ENCODE peak calls at places on chromosome 14, in four cellular contexts. One of them, this sample, is unnamed.

GRCh38 chr14:70008863-70009262 is 129.6 kb downstream of the SMOC1 start:
- DNase-seq in HL-60: no peak
- DNase-seq in B cell: no peak
- DNase-seq in cardiac muscle cell: no peak
- DNase-seq in this sample: no peak

GRCh38 chr14:58829594-58829993 is 191.8 kb downstream of the DACT1 start:
- DNase-seq in HL-60: no peak
- DNase-seq in cardiac muscle cell: no peak
- DNase-seq in B cell: no peak
- DNase-seq in this sample: no peak

GRCh38 chr14:79661762-79662161 is 549.5 kb downstream of the DIO2 start:
- DNase-seq in B cell: no peak
- DNase-seq in HL-60: no peak
- DNase-seq in cardiac muscle cell: no peak
- DNase-seq in this sample: no peak

GRCh38 chr14:103527408-103528157 is 1.4 kb upstream of the TRMT61A start:
- DNase-seq in B cell: peak; percentile 93
- DNase-seq in HL-60: no peak
- DNase-seq in cardiac muscle cell: no peak
- DNase-seq in this sample: peak; percentile 87

GRCh38 chr14:24849471-24849870 is 200.5 kb downstream of the STXBP6 start:
- DNase-seq in cardiac muscle cell: no peak
- DNase-seq in B cell: no peak
- DNase-seq in HL-60: no peak
- DNase-seq in this sample: no peak

GRCh38 chr14:30034049-30034635 is 106.5 kb upstream of the PRKD1 start:
- DNase-seq in B cell: no peak
- DNase-seq in HL-60: no peak
- DNase-seq in cardiac muscle cell: no peak
- DNase-seq in this sample: no peak

GRCh38 chr14:59463773-59464650 is 1.2 kb downstream of the GPR135 start:
- DNase-seq in B cell: no peak
- DNase-seq in HL-60: no peak
- DNase-seq in cardiac muscle cell: no peak
- DNase-seq in this sample: peak; percentile 64

GRCh38 chr14:68639518-68640292 is 153.2 kb downstream of the ZFP36L1 start:
- DNase-seq in B cell: no peak
- DNase-seq in cardiac muscle cell: no peak
- DNase-seq in HL-60: no peak
- DNase-seq in this sample: no peak

GRCh38 chr14:58697927-58698641 is 60.3 kb downstream of the DACT1 start:
- DNase-seq in cardiac muscle cell: no peak
- DNase-seq in HL-60: no peak
- DNase-seq in B cell: no peak
- DNase-seq in this sample: no peak

GRCh38 chr14:96574633-96575191 is 72.5 kb downstream of the PAPOLA start:
- DNase-seq in HL-60: no peak
- DNase-seq in cardiac muscle cell: no peak
- DNase-seq in B cell: no peak
- DNase-seq in this sample: no peak

GRCh38 chr14:81103443-81103842 is 117.3 kb downstream of the GTF2A1 start:
- DNase-seq in HL-60: no peak
- DNase-seq in cardiac muscle cell: no peak
- DNase-seq in B cell: no peak
- DNase-seq in this sample: no peak

GRCh38 chr14:61716956-61717355 is 21.6 kb downstream of the HIF1A start:
- DNase-seq in B cell: no peak
- DNase-seq in cardiac muscle cell: no peak
- DNase-seq in HL-60: no peak
- DNase-seq in this sample: no peak

GRCh38 chr14:95471526-95472304 is 44.7 kb downstream of the SYNE3 start:
- DNase-seq in B cell: no peak
- DNase-seq in HL-60: no peak
- DNase-seq in cardiac muscle cell: no peak
- DNase-seq in this sample: no peak

GRCh38 chr14:50813544-50813863 is 17.5 kb downstream of the NIN start:
- DNase-seq in cardiac muscle cell: no peak
- DNase-seq in B cell: no peak
- DNase-seq in HL-60: peak; percentile 69
- DNase-seq in this sample: peak; percentile 32

GRCh38 chr14:70600382-70601157 is at the start of gene MED6:
- DNase-seq in B cell: peak; percentile 94
- DNase-seq in cardiac muscle cell: peak; percentile 95
- DNase-seq in HL-60: peak; percentile 47
- DNase-seq in this sample: peak; percentile 92

GRCh38 chr14:100902295-100902694 is 1.2 kb downstream of the RTL1 start:
- DNase-seq in HL-60: no peak
- DNase-seq in B cell: no peak
- DNase-seq in cardiac muscle cell: peak; percentile 32
- DNase-seq in this sample: peak; percentile 18

GRCh38 chr14:102464006-102464405 is 45.6 kb downstream of the ANKRD9 start:
- DNase-seq in B cell: no peak
- DNase-seq in HL-60: no peak
- DNase-seq in cardiac muscle cell: no peak
- DNase-seq in this sample: no peak

GRCh38 chr14:47852278-47852677 is 176.9 kb upstream of the MDGA2 start:
- DNase-seq in HL-60: no peak
- DNase-seq in B cell: no peak
- DNase-seq in cardiac muscle cell: no peak
- DNase-seq in this sample: no peak

GRCh38 chr14:76929927-76930326 is 98.6 kb downstream of the IRF2BPL start:
- DNase-seq in cardiac muscle cell: no peak
- DNase-seq in HL-60: peak; percentile 64
- DNase-seq in B cell: peak; percentile 50
- DNase-seq in this sample: no peak

GRCh38 chr14:32224731-32225377 is 21.8 kb upstream of the RNU6-8 start:
- DNase-seq in B cell: no peak
- DNase-seq in HL-60: no peak
- DNase-seq in cardiac muscle cell: peak; percentile 40
- DNase-seq in this sample: no peak
- TF ChIP-seq CTCF in B cell: peak; percentile 9
- TF ChIP-seq CTCF in HL-60: no peak
- TF ChIP-seq CTCF in cardiac muscle cell: peak; percentile 48
- TF ChIP-seq CTCF in this sample: peak; percentile 6

GRCh38 chr14:104794099-104794498 is 1.4 kb downstream of the AKT1 start:
- DNase-seq in cardiac muscle cell: peak; percentile 82
- DNase-seq in HL-60: no peak
- DNase-seq in B cell: no peak
- DNase-seq in this sample: peak; percentile 79

GRCh38 chr14:104792101-104792884 is 3.3 kb downstream of the AKT1 start:
- DNase-seq in cardiac muscle cell: no peak
- DNase-seq in HL-60: no peak
- DNase-seq in B cell: no peak
- DNase-seq in this sample: no peak

GRCh38 chr14:104793703-104793959 is 1.9 kb downstream of the AKT1 start:
- DNase-seq in HL-60: no peak
- DNase-seq in cardiac muscle cell: no peak
- DNase-seq in B cell: no peak
- DNase-seq in this sample: no peak

GRCh38 chr14:104791425-104791824 is 4.1 kb downstream of the AKT1 start:
- DNase-seq in HL-60: no peak
- DNase-seq in B cell: no peak
- DNase-seq in cardiac muscle cell: no peak
- DNase-seq in this sample: no peak

GRCh38 chr14:104792945-104793702 is 2.4 kb downstream of the AKT1 start:
- DNase-seq in cardiac muscle cell: no peak
- DNase-seq in B cell: no peak
- DNase-seq in HL-60: no peak
- DNase-seq in this sample: no peak
- TF ChIP-seq CTCF in cardiac muscle cell: no peak
- TF ChIP-seq CTCF in B cell: no peak
- TF ChIP-seq CTCF in HL-60: no peak
- TF ChIP-seq CTCF in this sample: no peak

GRCh38 chr14:92793709-92794546 is at the start of gene GOLGA5:
- DNase-seq in cardiac muscle cell: peak; percentile 98
- DNase-seq in B cell: peak; percentile 97
- DNase-seq in HL-60: peak; percentile 98
- DNase-seq in this sample: peak; percentile 95
- TF ChIP-seq CTCF in cardiac muscle cell: no peak
- TF ChIP-seq CTCF in B cell: no peak
- TF ChIP-seq CTCF in HL-60: no peak
- TF ChIP-seq CTCF in this sample: no peak

GRCh38 chr14:21072102-21072501 is 2.0 kb downstream of the ARHGEF40 start:
- DNase-seq in HL-60: peak; percentile 86
- DNase-seq in cardiac muscle cell: no peak
- DNase-seq in B cell: no peak
- DNase-seq in this sample: peak; percentile 33
- TF ChIP-seq CTCF in HL-60: no peak
- TF ChIP-seq CTCF in cardiac muscle cell: no peak
- TF ChIP-seq CTCF in B cell: no peak
- TF ChIP-seq CTCF in this sample: no peak

DNA sequence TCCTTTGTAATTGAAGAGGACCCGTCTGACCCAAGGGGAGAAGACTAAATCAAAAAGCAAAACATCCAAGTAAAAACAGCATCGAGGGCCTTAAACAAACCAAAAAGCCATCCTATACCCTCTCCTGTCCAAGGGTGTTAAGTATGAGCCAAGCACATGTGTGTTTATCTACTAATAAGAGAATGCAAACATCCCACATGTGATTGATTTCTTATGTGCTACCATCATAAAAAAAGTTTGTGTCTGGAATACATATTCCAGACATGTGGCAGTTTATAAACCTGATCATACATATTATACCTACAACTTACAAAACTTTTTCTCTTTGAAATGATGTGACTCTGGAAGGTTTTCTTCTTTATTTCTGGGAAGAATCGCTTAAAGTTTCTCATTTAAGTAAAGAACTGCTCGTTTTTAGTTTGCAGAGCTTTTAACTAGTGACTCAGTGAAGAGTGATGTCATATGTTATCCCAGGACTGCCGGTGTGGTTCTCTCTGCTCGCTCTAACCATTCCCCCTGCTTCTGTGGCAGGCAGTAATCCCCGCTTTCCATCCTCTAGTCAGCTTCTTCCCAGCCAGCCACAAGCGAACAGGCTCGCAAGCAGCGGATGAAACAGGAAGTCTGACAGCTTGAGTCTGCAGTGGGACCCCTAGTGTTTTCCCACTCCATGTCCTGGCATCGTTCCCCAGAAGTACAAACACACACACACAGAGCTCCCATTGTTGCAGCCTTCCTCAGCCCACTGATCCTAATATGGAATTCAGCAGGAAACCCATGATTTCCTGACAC is 431 bp upstream of the RHOJ start:
- DNase-seq in HL-60: no peak
- DNase-seq in cardiac muscle cell: peak; percentile 45
- DNase-seq in B cell: no peak
- DNase-seq in this sample: no peak
- TF ChIP-seq CTCF in HL-60: no peak
- TF ChIP-seq CTCF in cardiac muscle cell: peak; percentile 43
- TF ChIP-seq CTCF in B cell: no peak
- TF ChIP-seq CTCF in this sample: no peak

DNA sequence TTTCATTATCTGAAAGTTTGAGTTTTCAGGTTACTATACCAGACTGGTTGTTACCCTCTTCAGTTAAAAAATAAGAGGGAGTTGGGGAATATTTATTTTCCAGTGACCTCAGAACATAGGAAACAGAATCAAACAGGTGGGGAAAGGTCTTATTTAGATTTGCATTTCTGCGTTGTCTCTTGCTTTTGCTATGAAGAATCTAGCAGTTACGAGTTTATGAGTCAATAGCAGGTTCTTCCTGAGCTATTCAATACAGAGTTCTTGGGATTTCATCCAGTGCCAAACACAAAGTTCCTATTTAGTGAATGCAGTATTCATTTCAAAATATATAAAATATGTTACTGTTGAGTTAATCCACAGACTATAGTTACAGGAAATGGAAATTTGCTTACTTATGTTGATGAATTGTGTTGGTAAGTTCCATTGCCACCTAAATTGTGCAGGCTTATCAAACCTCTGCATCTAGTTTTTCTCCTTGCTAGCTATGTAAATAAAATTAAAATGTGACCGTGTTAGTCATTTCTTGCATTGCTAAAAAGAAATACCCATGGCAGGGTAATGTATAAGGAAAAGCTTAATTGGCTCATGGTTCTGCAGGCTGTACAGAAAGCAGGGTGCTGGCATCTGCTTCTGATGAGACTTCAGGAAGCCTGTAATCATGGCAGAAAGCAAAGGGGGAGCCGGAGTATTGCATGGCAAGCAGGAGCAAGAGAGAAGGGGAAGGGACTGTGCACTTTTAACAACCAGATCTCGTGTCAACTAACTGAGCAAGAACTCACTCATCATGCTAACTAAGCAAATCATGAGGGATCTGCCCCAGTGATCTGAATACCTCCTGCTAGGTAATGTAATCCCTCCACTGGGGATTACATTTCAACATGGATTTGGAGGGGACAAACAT is 110.2 kb downstream of the KTN1 start:
- DNase-seq in HL-60: no peak
- DNase-seq in cardiac muscle cell: no peak
- DNase-seq in B cell: no peak
- DNase-seq in this sample: no peak
- TF ChIP-seq CTCF in HL-60: no peak
- TF ChIP-seq CTCF in cardiac muscle cell: no peak
- TF ChIP-seq CTCF in B cell: no peak
- TF ChIP-seq CTCF in this sample: no peak

GRCh38 chr14:23344481-23344880 is 8.2 kb downstream of the SLC22A17 start:
- DNase-seq in cardiac muscle cell: no peak
- DNase-seq in HL-60: no peak
- DNase-seq in B cell: no peak
- DNase-seq in this sample: no peak
- TF ChIP-seq CTCF in cardiac muscle cell: no peak
- TF ChIP-seq CTCF in HL-60: no peak
- TF ChIP-seq CTCF in B cell: no peak
- TF ChIP-seq CTCF in this sample: no peak

This sample was measured in GM13977.